ENCODE peak calls at places on chromosomes 5 and 9, in seven cellular contexts. A, B, T, R, J, P and E are unnamed samples.

GRCh38 chr5:91038180-91038808 is 344.8 kb downstream of the ARRDC3 start:
- DNase-seq in A (no peak), B (no peak), T (no peak), R (no peak), J (no peak), P (no peak), E (no peak)

GRCh38 chr9:26682796-26683496 is 209.7 kb downstream of the CAAP1 start:
- DNase-seq in A (no peak), B (no peak), T (no peak), R (no peak), J (no peak), P (no peak), E (no peak)

GRCh38 chr9:125145425-125145824 is 2.1 kb upstream of the SCAI start:
- DNase-seq in A (no peak), B (no peak), T (no peak), R (no peak), J (peak; percentile 66), P (no peak), E (no peak)

GRCh38 chr5:149924481-149924880 is 20.1 kb downstream of the PDE6A start:
- DNase-seq in A (no peak), B (no peak), T (no peak), R (no peak), J (peak; percentile 58), P (no peak), E (no peak)

GRCh38 chr5:96780626-96781025 is 27.1 kb downstream of the ERAP1 start:
- DNase-seq in A (no peak), B (no peak), T (no peak), R (no peak), J (peak; percentile 52), P (no peak), E (no peak)

GRCh38 chr9:137407590-137408300 is 15.2 kb downstream of the EXD3 start:
- DNase-seq in A (no peak), B (no peak), T (no peak), R (no peak), J (no peak), P (no peak), E (no peak)

GRCh38 chr5:8520922-8521321 is 652.0 kb downstream of the MTRR start:
- DNase-seq in A (no peak), B (no peak), T (no peak), R (no peak), J (no peak), P (no peak), E (no peak)

GRCh38 chr9:21294325-21294724 is 10.8 kb downstream of the IFNA5 start:
- DNase-seq in A (no peak), B (peak; percentile 43), T (no peak), R (no peak), J (peak; percentile 63), P (no peak), E (no peak)

GRCh38 chr9:131076347-131077195 is 19.8 kb upstream of the AIF1L start:
- DNase-seq in A (no peak), B (no peak), T (no peak), R (no peak), J (no peak), P (no peak), E (no peak)

GRCh38 chr5:14445581-14446290 is 135.9 kb upstream of the OTULINL start:
- DNase-seq in A (no peak), B (no peak), T (peak; percentile 53), R (no peak), J (peak; percentile 51), P (no peak), E (no peak)

GRCh38 chr5:172958268-172959046 is 767 bp upstream of the RPL26L1 start:
- DNase-seq in A (peak; percentile 48), B (peak; percentile 84), T (peak; percentile 51), R (no peak), J (peak; percentile 65), P (no peak), E (peak; percentile 88)

GRCh38 chr5:147359551-147359950 is 124.7 kb downstream of the STK32A start:
- DNase-seq in A (no peak), B (no peak), T (no peak), R (no peak), J (no peak), P (no peak), E (no peak)

GRCh38 chr9:68522126-68522525 is 18.6 kb downstream of the TMEM252 start:
- DNase-seq in A (no peak), B (no peak), T (peak; percentile 98), R (peak; percentile 43), J (no peak), P (no peak), E (no peak)

GRCh38 chr5:13412040-13412595 is 532.4 kb downstream of the DNAH5 start:
- DNase-seq in A (no peak), B (no peak), T (no peak), R (no peak), J (no peak), P (no peak), E (no peak)

GRCh38 chr5:164119806-164120440 is 614.5 kb downstream of the MAT2B start:
- DNase-seq in A (no peak), B (peak; percentile 50), T (no peak), R (no peak), J (peak; percentile 61), P (no peak), E (no peak)

GRCh38 chr5:66742083-66742895 is 146.1 kb downstream of the MAST4 start:
- DNase-seq in A (no peak), B (peak; percentile 61), T (no peak), R (no peak), J (no peak), P (peak; percentile 22), E (no peak)

GRCh38 chr5:148857474-148857873 is 31.1 kb downstream of the ADRB2 start:
- DNase-seq in A (no peak), B (no peak), T (no peak), R (no peak), J (no peak), P (no peak), E (no peak)

GRCh38 chr5:123421773-123422172 is 1.4 kb downstream of the CEP120 start:
- DNase-seq in A (no peak), B (no peak), T (no peak), R (no peak), J (no peak), P (no peak), E (no peak)

GRCh38 chr5:80695666-80696065 is 40.9 kb upstream of the DHFR start:
- DNase-seq in A (no peak), B (no peak), T (no peak), R (no peak), J (no peak), P (no peak), E (no peak)

GRCh38 chr9:116030532-116030931 is 123.1 kb upstream of the PAPPA start:
- DNase-seq in A (no peak), B (no peak), T (no peak), R (no peak), J (no peak), P (no peak), E (no peak)

GRCh38 chr9:131264231-131264630 is 12.1 kb downstream of the FAM78A start:
- DNase-seq in A (no peak), B (no peak), T (no peak), R (no peak), J (no peak), P (no peak), E (no peak)

GRCh38 chr5:148620696-148621095 is 33.6 kb downstream of the HTR4 start:
- DNase-seq in A (no peak), B (no peak), T (no peak), R (no peak), J (no peak), P (no peak), E (no peak)

GRCh38 chr9:122819791-122820489 is 8.4 kb downstream of the PDCL start:
- DNase-seq in A (no peak), B (no peak), T (no peak), R (no peak), J (peak; percentile 66), P (no peak), E (no peak)

GRCh38 chr9:97811534-97812246 is 41.3 kb upstream of the FOXE1 start:
- DNase-seq in A (no peak), B (no peak), T (peak; percentile 14), R (no peak), J (peak; percentile 70), P (no peak), E (no peak)

GRCh38 chr5:141779642-141780041 is 97.6 kb upstream of the ARAP3 start:
- DNase-seq in A (no peak), B (no peak), T (no peak), R (no peak), J (peak; percentile 10), P (no peak), E (no peak)

GRCh38 chr9:134895849-134896833 is 15.5 kb downstream of the FCN2 start:
- DNase-seq in A (no peak), B (peak; percentile 76), T (no peak), R (no peak), J (peak; percentile 85), P (no peak), E (peak; percentile 37)

GRCh38 chr9:131666029-131666428 is 73.8 kb downstream of the RAPGEF1 start:
- DNase-seq in A (no peak), B (no peak), T (no peak), R (no peak), J (no peak), P (no peak), E (no peak)

GRCh38 chr9:127921592-127922120 is 4.8 kb upstream of the ST6GALNAC4 start:
- DNase-seq in A (peak; percentile 68), B (no peak), T (peak; percentile 48), R (no peak), J (peak; percentile 34), P (peak; percentile 52), E (peak; percentile 86)

GRCh38 chr5:439636-440035 is 3.3 kb upstream of the EXOC3 start:
- DNase-seq in A (no peak), B (no peak), T (no peak), R (no peak), J (no peak), P (no peak), E (no peak)

GRCh38 chr5:147084702-147085101 is 150.1 kb upstream of the STK32A start:
- DNase-seq in A (no peak), B (no peak), T (no peak), R (no peak), J (no peak), P (peak; percentile 55), E (no peak)

GRCh38 chr9:136237486-136238341 is 7.9 kb downstream of the QSOX2 start:
- DNase-seq in A (no peak), B (no peak), T (no peak), R (no peak), J (no peak), P (no peak), E (no peak)

GRCh38 chr5:39755986-39756385 is 331.2 kb upstream of the DAB2 start:
- DNase-seq in A (no peak), B (peak; percentile 86), T (no peak), R (peak; percentile 6), J (peak; percentile 97), P (no peak), E (no peak)

GRCh38 chr9:135476981-135477380 is 2.6 kb upstream of the PPP1R26 start:
- DNase-seq in A (no peak), B (no peak), T (no peak), R (no peak), J (peak; percentile 22), P (no peak), E (no peak)

GRCh38 chr5:38456657-38457056 is 99.8 kb downstream of the LIFR start:
- DNase-seq in A (no peak), B (no peak), T (no peak), R (no peak), J (no peak), P (no peak), E (no peak)

GRCh38 chr9:97557606-97558095 is 56.2 kb downstream of the TMOD1 start:
- DNase-seq in A (no peak), B (no peak), T (no peak), R (no peak), J (no peak), P (peak; percentile 65), E (peak; percentile 37)

GRCh38 chr5:95760291-95761191 is 29.4 kb downstream of the RHOBTB3 start:
- DNase-seq in A (no peak), B (peak; percentile 47), T (no peak), R (peak; percentile 43), J (peak; percentile 99), P (no peak), E (no peak)